ENCODE peak calls at places on chromosomes 6 and 20, in seven cellular contexts. A is stimulated activated CD8-positive, alpha-beta memory T cell treated with anti-CD3 and anti-CD28 coated beads, Interleukin-15, amount 100 ng/mL, for 1 hour; J is germinal center; F is brain microvascular endothelial cell; P is left kidney; I is hepatocyte; S is activated gamma-delta T cell treated with Interleukin-2 at 50 U/mL for 16 hours. C is an unnamed sample.

GRCh38 chr6:43509142-43509983 is 783 bp downstream of the LRRC73 start:
- DNase-seq in A (no peak), J (no peak), F (no peak), P (peak; percentile 48), I (no peak), S (no peak), C (no peak)

GRCh38 chr20:16574656-16575355 is 1.6 kb upstream of the KIF16B start:
- DNase-seq in A (peak; percentile 46), J (peak; percentile 92), F (peak; percentile 56), P (peak; percentile 92), I (peak; percentile 92), S (peak; percentile 67), C (peak; percentile 83)

GRCh38 chr6:116596815-116597214 is 19.5 kb upstream of the RSPH4A start:
- DNase-seq in A (no peak), J (no peak), F (peak; percentile 11), P (peak; percentile 81), I (peak; percentile 37), S (no peak), C (no peak)

GRCh38 chr20:32045999-32046398 is 6.0 kb upstream of the HCK start:
- DNase-seq in A (no peak), J (no peak), F (no peak), P (no peak), I (no peak), S (no peak), C (no peak)

GRCh38 chr20:25178563-25179438 is 16.7 kb upstream of the ENTPD6 start:
- DNase-seq in A (no peak), J (no peak), F (peak; percentile 79), P (peak; percentile 65), I (peak; percentile 62), S (no peak), C (no peak)

GRCh38 chr20:12891643-12892042 is 117.1 kb upstream of the SPTLC3 start:
- DNase-seq in A (no peak), J (no peak), F (no peak), P (no peak), I (no peak), S (no peak), C (no peak)

GRCh38 chr20:16308754-16309153 is 264.5 kb downstream of the KIF16B start:
- DNase-seq in A (no peak), J (no peak), F (peak; percentile 28), P (no peak), I (no peak), S (no peak), C (no peak)

GRCh38 chr20:53556267-53556897 is 37.3 kb downstream of the ZNF217 start:
- DNase-seq in A (no peak), J (no peak), F (no peak), P (no peak), I (no peak), S (no peak), C (no peak)

GRCh38 chr6:121548146-121548545 is 112.7 kb downstream of the GJA1 start:
- DNase-seq in A (no peak), J (no peak), F (no peak), P (no peak), I (no peak), S (no peak), C (no peak)

GRCh38 chr6:34172961-34173775 is 27.3 kb upstream of the GRM4 start:
- DNase-seq in A (no peak), J (no peak), F (no peak), P (no peak), I (no peak), S (no peak), C (no peak)

GRCh38 chr20:31678389-31679356 is 41.0 kb downstream of the COX4I2 start:
- DNase-seq in A (no peak), J (no peak), F (peak; percentile 37), P (peak; percentile 66), I (peak; percentile 32), S (no peak), C (no peak)

GRCh38 chr6:39893286-39893685 is 41.0 kb downstream of the MOCS1 start:
- DNase-seq in A (no peak), J (no peak), F (no peak), P (no peak), I (no peak), S (no peak), C (no peak)

GRCh38 chr20:58025233-58025632 is 203.2 kb downstream of the ANKRD60 start:
- DNase-seq in A (no peak), J (no peak), F (no peak), P (no peak), I (no peak), S (no peak), C (no peak)

GRCh38 chr20:37649017-37649416 is 44.8 kb upstream of the CTNNBL1 start:
- DNase-seq in A (no peak), J (no peak), F (no peak), P (no peak), I (no peak), S (no peak), C (no peak)

GRCh38 chr6:113137411-113137810 is 719.7 kb upstream of the MARCKS start:
- DNase-seq in A (no peak), J (no peak), F (no peak), P (peak; percentile 84), I (peak; percentile 7), S (no peak), C (no peak)